ENCODE peak calls at places on chromosomes 11 and 22, in nine cellular contexts. H is GM23248, S is GM23338, L is neural progenitor cell, A is HCT116, D is MM.1S, J is PC-3, C is SK-N-SH, Z is hepatocyte. X is an unnamed sample.

GRCh38 chr11:123362941-123363340 is 67.1 kb upstream of the GRAMD1B start:
- DNase-seq in H (peak), S (no peak), L (no peak), A (no peak), D (no peak), J (no peak), C (no peak), Z (no peak), X (peak)

GRCh38 chr11:1194231-1194976 is 28.5 kb upstream of the MUC5B start:
- DNase-seq in H (no peak), S (no peak), L (no peak), A (no peak), D (no peak), J (no peak), C (peak), Z (no peak), X (no peak)

GRCh38 chr11:65866524-65867283 is 5.9 kb downstream of the EFEMP2 start:
- DNase-seq in H (no peak), S (no peak), L (no peak), A (no peak), D (no peak), J (no peak), C (no peak), Z (no peak), X (no peak)

GRCh38 chr11:113550179-113550578 is 75.0 kb upstream of the DRD2 start:
- DNase-seq in H (no peak), S (no peak), L (no peak), A (no peak), D (no peak), J (no peak), C (peak), Z (no peak), X (no peak)

GRCh38 chr11:67465190-67465522 is 3.9 kb downstream of the TMEM134 start:
- DNase-seq in H (no peak), S (peak), L (no peak), A (no peak), D (no peak), J (peak), C (no peak), Z (peak), X (no peak)

GRCh38 chr11:66328307-66329144 is 7.7 kb downstream of the RIN1 start:
- DNase-seq in H (peak), S (peak), L (peak), A (peak), D (peak), J (peak), C (peak), Z (peak), X (peak)

GRCh38 chr22:35961480-35961902 is 67.1 kb downstream of the RBFOX2 start:
- DNase-seq in H (peak), S (peak), L (peak), A (no peak), D (no peak), J (no peak), C (peak), Z (peak), X (no peak)

GRCh38 chr22:42270178-42270511 is 308 bp downstream of the TCF20 start:
- DNase-seq in H (no peak), S (peak), L (no peak), A (peak), D (no peak), J (peak), C (no peak), Z (no peak), X (no peak)

GRCh38 chr22:43155789-43156188 is 4.4 kb downstream of the TSPO start:
- DNase-seq in H (peak), S (no peak), L (no peak), A (no peak), D (no peak), J (no peak), C (no peak), Z (no peak), X (no peak)

GRCh38 chr22:46576556-46577351 is 39.3 kb upstream of the CELSR1 start:
- DNase-seq in H (peak), S (peak), L (peak), A (no peak), D (peak), J (peak), C (peak), Z (peak), X (peak)

GRCh38 chr11:125036933-125037332 is 26.2 kb upstream of the SLC37A2 start:
- DNase-seq in H (peak), S (no peak), L (no peak), A (no peak), D (peak), J (peak), C (no peak), Z (no peak), X (no peak)

GRCh38 chr11:17790453-17790852 is 55.9 kb downstream of the KCNC1 start:
- DNase-seq in H (peak), S (no peak), L (no peak), A (no peak), D (no peak), J (peak), C (no peak), Z (no peak), X (no peak)

GRCh38 chr11:128686745-128687177 is 7.1 kb upstream of the FLI1 start:
- DNase-seq in H (peak), S (peak), L (peak), A (no peak), D (peak), J (peak), C (peak), Z (peak), X (no peak)

GRCh38 chr22:22404598-22405284 is 103.8 kb downstream of the ZNF280B start:
- DNase-seq in H (no peak), S (no peak), L (no peak), A (no peak), D (no peak), J (no peak), C (no peak), Z (no peak), X (peak)

GRCh38 chr22:39244073-39244495 is 698 bp downstream of the PDGFB start:
- DNase-seq in H (peak), S (no peak), L (peak), A (no peak), D (peak), J (no peak), C (no peak), Z (no peak), X (no peak)

GRCh38 chr11:66168289-66168688 is 98.2 kb downstream of the PACS1 start:
- DNase-seq in H (no peak), S (no peak), L (no peak), A (no peak), D (no peak), J (no peak), C (no peak), Z (no peak), X (no peak)

GRCh38 chr11:281486-282161 is 3.4 kb downstream of the NLRP6 start:
- DNase-seq in H (no peak), S (no peak), L (no peak), A (no peak), D (no peak), J (no peak), C (peak), Z (no peak), X (no peak)

GRCh38 chr11:35792846-35793192 is 130.2 kb downstream of the TRIM44 start:
- DNase-seq in H (no peak), S (no peak), L (no peak), A (no peak), D (no peak), J (no peak), C (no peak), Z (no peak), X (no peak)

GRCh38 chr11:86990079-86990478 is 34.9 kb upstream of the FZD4 start:
- DNase-seq in H (peak), S (no peak), L (no peak), A (no peak), D (no peak), J (no peak), C (no peak), Z (no peak), X (no peak)

GRCh38 chr11:88434333-88434976 is 96.9 kb upstream of the CTSC start:
- DNase-seq in H (no peak), S (no peak), L (no peak), A (no peak), D (no peak), J (peak), C (no peak), Z (no peak), X (peak)

GRCh38 chr22:48042621-48043395 is 1280.4 kb downstream of the TBC1D22A start:
- DNase-seq in H (no peak), S (no peak), L (no peak), A (no peak), D (no peak), J (no peak), C (no peak), Z (no peak), X (no peak)

GRCh38 chr22:19152942-19153883 is 3.1 kb upstream of the GSC2 start:
- DNase-seq in H (no peak), S (no peak), L (no peak), A (no peak), D (no peak), J (no peak), C (no peak), Z (peak), X (no peak)

GRCh38 chr11:32469791-32470190 is 34.5 kb upstream of the WT1 start:
- DNase-seq in H (no peak), S (no peak), L (no peak), A (no peak), D (no peak), J (no peak), C (no peak), Z (no peak), X (no peak)

GRCh38 chr11:1557168-1557884 is 14.7 kb downstream of the DUSP8 start:
- DNase-seq in H (no peak), S (no peak), L (no peak), A (no peak), D (no peak), J (no peak), C (no peak), Z (no peak), X (no peak)

GRCh38 chr11:70614034-70614681 is 215.8 kb downstream of the CTTN start:
- DNase-seq in H (no peak), S (no peak), L (no peak), A (no peak), D (no peak), J (no peak), C (no peak), Z (no peak), X (no peak)

GRCh38 chr22:39236321-39237275 is 8.2 kb downstream of the PDGFB start:
- DNase-seq in H (no peak), S (no peak), L (no peak), A (no peak), D (peak), J (no peak), C (no peak), Z (no peak), X (no peak)

GRCh38 chr11:6576471-6577373 is 26.7 kb downstream of the RRP8 start:
- DNase-seq in H (peak), S (peak), L (no peak), A (no peak), D (no peak), J (no peak), C (peak), Z (peak), X (no peak)

GRCh38 chr11:122491486-122491885 is 164.0 kb upstream of the UBASH3B start:
- DNase-seq in H (peak), S (no peak), L (no peak), A (no peak), D (no peak), J (no peak), C (no peak), Z (peak), X (no peak)

GRCh38 chr11:95149659-95150294 is 60.1 kb downstream of the ENDOD1 start:
- DNase-seq in H (peak), S (peak), L (peak), A (peak), D (no peak), J (peak), C (no peak), Z (peak), X (no peak)

DNA sequence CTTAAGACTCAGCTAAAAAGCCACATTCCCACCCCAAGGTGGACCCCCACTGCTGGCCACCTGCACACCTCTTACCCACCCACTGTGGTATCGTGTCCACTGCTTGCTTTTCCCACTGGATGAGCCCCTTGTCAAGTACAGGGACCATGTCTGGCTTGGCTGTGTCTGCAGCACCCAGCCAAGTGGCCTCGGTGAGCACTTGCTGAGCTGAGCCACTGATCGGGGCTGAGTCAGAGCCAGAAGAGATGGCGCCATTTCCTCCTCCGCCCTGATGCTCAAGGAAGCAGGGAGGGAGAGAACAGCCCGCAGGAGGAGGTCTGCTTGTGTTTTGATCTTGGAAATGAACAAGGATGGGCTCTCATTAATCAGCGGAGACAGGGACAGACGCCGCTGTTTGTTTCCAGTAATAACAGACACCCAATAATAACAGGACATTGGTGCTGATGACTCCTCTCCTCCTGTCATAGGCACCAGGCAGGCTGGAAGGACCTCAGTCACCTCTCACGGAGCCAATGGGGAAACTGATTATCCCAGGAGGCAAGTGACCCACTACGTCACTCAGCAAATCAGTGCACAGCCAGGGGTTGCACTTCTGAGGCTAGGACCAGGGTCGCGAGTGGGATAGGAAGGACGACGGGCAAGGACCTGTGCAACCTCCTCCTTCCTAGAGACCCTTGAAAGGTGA is 85.2 kb upstream of the RTL6 start:
- DNase-seq in H (peak), S (no peak), L (no peak), A (no peak), D (no peak), J (peak), C (no peak), Z (no peak), X (no peak)
- TF ChIP-seq EZH2phosphoT487 in H (no peak), S (no peak), L (no peak), A (no peak), D (no peak), J (no peak), C (no peak), Z (no peak), X (no peak)

GRCh38 chr22:49999063-49999900 is 13.3 kb downstream of the IL17REL start:
- DNase-seq in H (peak), S (peak), L (peak), A (no peak), D (no peak), J (no peak), C (peak), Z (peak), X (no peak)
- TF ChIP-seq EZH2phosphoT487 in H (no peak), S (no peak), L (no peak), A (no peak), D (no peak), J (no peak), C (no peak), Z (no peak), X (no peak)

GRCh38 chr22:20299736-20300136 is 20.1 kb downstream of the DGCR6L start:
- DNase-seq in H (peak), S (peak), L (no peak), A (no peak), D (no peak), J (peak), C (no peak), Z (peak), X (no peak)
- TF ChIP-seq EZH2phosphoT487 in H (no peak), S (no peak), L (no peak), A (no peak), D (no peak), J (no peak), C (no peak), Z (no peak), X (no peak)

GRCh38 chr11:61796127-61796526 is 3.4 kb downstream of the FEN1 start:
- DNase-seq in H (no peak), S (no peak), L (no peak), A (no peak), D (no peak), J (no peak), C (no peak), Z (no peak), X (no peak)
- TF ChIP-seq EZH2phosphoT487 in H (no peak), S (no peak), L (no peak), A (no peak), D (no peak), J (no peak), C (no peak), Z (no peak), X (no peak)

GRCh38 chr22:20823264-20823663 is 35.3 kb downstream of the PI4KA start:
- DNase-seq in H (no peak), S (no peak), L (no peak), A (no peak), D (no peak), J (no peak), C (no peak), Z (no peak), X (no peak)
- TF ChIP-seq EZH2phosphoT487 in H (no peak), S (no peak), L (no peak), A (no peak), D (no peak), J (no peak), C (no peak), Z (no peak), X (no peak)